ENCODE peak calls at places on chromosomes 7 and 10, in eight cellular contexts. T, Z, S, Q, Y, A, E and M are unnamed samples.

GRCh38 chr7:157126921-157127320 is 11.8 kb upstream of the UBE3C start:
- DNase-seq in T (peak; percentile 51), Z (no peak), S (no peak), Q (no peak), Y (no peak), A (no peak), E (no peak), M (no peak)

GRCh38 chr7:24825315-24825917 is 68.2 kb upstream of the GSDME start:
- DNase-seq in T (no peak), Z (no peak), S (peak; percentile 12), Q (no peak), Y (no peak), A (peak; percentile 21), E (no peak), M (no peak)

GRCh38 chr7:133020501-133020900 is 61.4 kb downstream of the CHCHD3 start:
- DNase-seq in T (no peak), Z (no peak), S (no peak), Q (no peak), Y (no peak), A (no peak), E (no peak), M (no peak)

GRCh38 chr10:128463991-128464755 is 337.9 kb upstream of the MKI67 start:
- DNase-seq in T (peak; percentile 96), Z (no peak), S (no peak), Q (no peak), Y (no peak), A (peak; percentile 38), E (no peak), M (peak; percentile 69)

GRCh38 chr10:69676301-69676700 is 46.3 kb downstream of the FAM241B start:
- DNase-seq in T (no peak), Z (no peak), S (no peak), Q (no peak), Y (no peak), A (no peak), E (no peak), M (no peak)

GRCh38 chr10:88541116-88541626 is 41.9 kb downstream of the RNLS start:
- DNase-seq in T (no peak), Z (no peak), S (no peak), Q (no peak), Y (no peak), A (peak; percentile 38), E (no peak), M (no peak)

GRCh38 chr10:121310151-121310711 is 288.0 kb downstream of the FGFR2 start:
- DNase-seq in T (no peak), Z (no peak), S (no peak), Q (no peak), Y (peak; percentile 70), A (no peak), E (no peak), M (no peak)

GRCh38 chr10:29731760-29732159 is 97.0 kb upstream of the SVIL start:
- DNase-seq in T (no peak), Z (no peak), S (no peak), Q (no peak), Y (no peak), A (no peak), E (no peak), M (no peak)

GRCh38 chr10:62527019-62527827 is 153.1 kb downstream of the ZNF365 start:
- DNase-seq in T (no peak), Z (no peak), S (no peak), Q (no peak), Y (no peak), A (no peak), E (peak; percentile 38), M (peak; percentile 64)

GRCh38 chr10:132630666-132631347 is 93.2 kb downstream of the INPP5A start:
- DNase-seq in T (no peak), Z (no peak), S (no peak), Q (no peak), Y (no peak), A (no peak), E (no peak), M (no peak)

GRCh38 chr7:46630031-46630430 is 709.0 kb upstream of the IGFBP3 start:
- DNase-seq in T (no peak), Z (no peak), S (peak; percentile 51), Q (no peak), Y (no peak), A (no peak), E (no peak), M (no peak)

GRCh38 chr10:63588436-63589180 is 67.4 kb downstream of the REEP3 start:
- DNase-seq in T (no peak), Z (no peak), S (peak; percentile 11), Q (no peak), Y (no peak), A (peak; percentile 26), E (no peak), M (no peak)

GRCh38 chr7:117227091-117227490 is 95.8 kb downstream of the WNT2 start:
- DNase-seq in T (no peak), Z (no peak), S (no peak), Q (no peak), Y (no peak), A (no peak), E (no peak), M (no peak)

GRCh38 chr10:74704629-74705360 is 121.6 kb upstream of the KAT6B start:
- DNase-seq in T (no peak), Z (no peak), S (no peak), Q (no peak), Y (no peak), A (no peak), E (no peak), M (no peak)

GRCh38 chr10:113872139-113873030 is 17.9 kb downstream of the NHLRC2 start:
- DNase-seq in T (no peak), Z (no peak), S (no peak), Q (no peak), Y (no peak), A (no peak), E (no peak), M (no peak)

GRCh38 chr10:132631348-132631735 is 93.8 kb downstream of the INPP5A start:
- DNase-seq in T (no peak), Z (no peak), S (no peak), Q (no peak), Y (no peak), A (no peak), E (no peak), M (no peak)

GRCh38 chr10:100009283-100009792 is 409 bp downstream of the DNMBP start:
- DNase-seq in T (no peak), Z (no peak), S (peak; percentile 27), Q (no peak), Y (no peak), A (peak; percentile 53), E (no peak), M (no peak)